ENCODE peak calls at places on chromosomes 13 and 19, in six cellular contexts. One of them, this sample, is unnamed. For H3K4me1, the result is how much of the 10 kb centered on the place peaks cover.

GRCh38 chr13:111201304-111201940 is 86.3 kb downstream of the ARHGEF7 start:
- DNase-seq in PC-9: no peak
- DNase-seq in neural progenitor cell: no peak
- DNase-seq in Panc1: no peak
- DNase-seq in vagina: no peak
- DNase-seq in SK-N-SH: no peak
- DNase-seq in this sample: no peak

GRCh38 chr13:27556109-27556508 is 64.2 kb downstream of the LNX2 start:
- DNase-seq in PC-9: no peak
- DNase-seq in neural progenitor cell: no peak
- DNase-seq in Panc1: no peak
- DNase-seq in vagina: no peak
- DNase-seq in SK-N-SH: no peak
- DNase-seq in this sample: no peak

GRCh38 chr19:23867895-23868294 is 46.8 kb upstream of the ZNF726 start:
- DNase-seq in PC-9: no peak
- DNase-seq in neural progenitor cell: no peak
- DNase-seq in Panc1: no peak
- DNase-seq in vagina: no peak
- DNase-seq in SK-N-SH: peak
- DNase-seq in this sample: no peak

GRCh38 chr13:76953921-76954320 is 5.6 kb downstream of the ACOD1 start:
- DNase-seq in PC-9: no peak
- DNase-seq in neural progenitor cell: no peak
- DNase-seq in Panc1: no peak
- DNase-seq in vagina: no peak
- DNase-seq in SK-N-SH: no peak
- DNase-seq in this sample: no peak

GRCh38 chr19:15265214-15265613 is 33.0 kb upstream of the EPHX3 start:
- DNase-seq in PC-9: no peak
- DNase-seq in neural progenitor cell: no peak
- DNase-seq in Panc1: no peak
- DNase-seq in vagina: no peak
- DNase-seq in SK-N-SH: no peak
- DNase-seq in this sample: peak

GRCh38 chr13:52980695-52981094 is 47.9 kb upstream of the OLFM4 start:
- DNase-seq in PC-9: no peak
- DNase-seq in neural progenitor cell: no peak
- DNase-seq in Panc1: no peak
- DNase-seq in vagina: no peak
- DNase-seq in SK-N-SH: no peak
- DNase-seq in this sample: no peak

GRCh38 chr19:15913384-15913783 is 15.5 kb upstream of the CYP4F2 start:
- DNase-seq in PC-9: no peak
- DNase-seq in neural progenitor cell: no peak
- DNase-seq in Panc1: no peak
- DNase-seq in vagina: no peak
- DNase-seq in SK-N-SH: no peak
- DNase-seq in this sample: no peak

GRCh38 chr13:81017525-81018152 is 676.7 kb upstream of the SPRY2 start:
- DNase-seq in PC-9: no peak
- DNase-seq in neural progenitor cell: peak
- DNase-seq in Panc1: no peak
- DNase-seq in vagina: no peak
- DNase-seq in SK-N-SH: peak
- DNase-seq in this sample: no peak

GRCh38 chr19:39430675-39431593 is 4.8 kb downstream of the RPS16 start:
- DNase-seq in PC-9: peak
- DNase-seq in neural progenitor cell: no peak
- DNase-seq in Panc1: peak
- DNase-seq in vagina: no peak
- DNase-seq in SK-N-SH: no peak
- DNase-seq in this sample: no peak

GRCh38 chr13:82356667-82357066 is 1525.6 kb downstream of the SLITRK1 start:
- DNase-seq in PC-9: no peak
- DNase-seq in neural progenitor cell: peak
- DNase-seq in Panc1: no peak
- DNase-seq in vagina: no peak
- DNase-seq in SK-N-SH: no peak
- DNase-seq in this sample: no peak

GRCh38 chr13:110280996-110281688 is 25.8 kb downstream of the COL4A1 start:
- DNase-seq in PC-9: no peak
- DNase-seq in neural progenitor cell: no peak
- DNase-seq in Panc1: no peak
- DNase-seq in vagina: peak
- DNase-seq in SK-N-SH: no peak
- DNase-seq in this sample: no peak

GRCh38 chr13:48449656-48450055 is 36.7 kb upstream of the LPAR6 start:
- DNase-seq in PC-9: no peak
- DNase-seq in neural progenitor cell: no peak
- DNase-seq in Panc1: no peak
- DNase-seq in vagina: no peak
- DNase-seq in SK-N-SH: no peak
- DNase-seq in this sample: no peak

GRCh38 chr19:13102666-13103584 is at the start of gene LYL1:
- DNase-seq in PC-9: no peak
- DNase-seq in neural progenitor cell: peak
- DNase-seq in Panc1: no peak
- DNase-seq in vagina: peak
- DNase-seq in SK-N-SH: peak
- DNase-seq in this sample: peak

GRCh38 chr13:47553329-47553977 is 447.6 kb downstream of the SUCLA2 start:
- DNase-seq in PC-9: no peak
- DNase-seq in neural progenitor cell: no peak
- DNase-seq in Panc1: no peak
- DNase-seq in vagina: no peak
- DNase-seq in SK-N-SH: no peak
- DNase-seq in this sample: no peak

GRCh38 chr13:67619346-67619745 is 389.2 kb upstream of the PCDH9 start:
- DNase-seq in PC-9: no peak
- DNase-seq in neural progenitor cell: no peak
- DNase-seq in Panc1: no peak
- DNase-seq in vagina: no peak
- DNase-seq in SK-N-SH: no peak
- DNase-seq in this sample: no peak

GRCh38 chr13:98937911-98938381 is 39.9 kb downstream of the DOCK9 start:
- DNase-seq in PC-9: peak
- DNase-seq in neural progenitor cell: peak
- DNase-seq in Panc1: no peak
- DNase-seq in vagina: no peak
- DNase-seq in SK-N-SH: no peak
- DNase-seq in this sample: no peak

GRCh38 chr19:16180611-16181010 is 4.6 kb upstream of the FAM32A start:
- DNase-seq in PC-9: peak
- DNase-seq in neural progenitor cell: peak
- DNase-seq in Panc1: no peak
- DNase-seq in vagina: no peak
- DNase-seq in SK-N-SH: no peak
- DNase-seq in this sample: no peak

GRCh38 chr19:531009-531752 is 379 bp upstream of the CDC34 start:
- DNase-seq in PC-9: peak
- DNase-seq in neural progenitor cell: peak
- DNase-seq in Panc1: no peak
- DNase-seq in vagina: no peak
- DNase-seq in SK-N-SH: peak
- DNase-seq in this sample: peak

GRCh38 chr13:24215732-24216131 is 55.2 kb downstream of the SPATA13 start:
- DNase-seq in PC-9: no peak
- DNase-seq in neural progenitor cell: peak
- DNase-seq in Panc1: no peak
- DNase-seq in vagina: no peak
- DNase-seq in SK-N-SH: no peak
- DNase-seq in this sample: no peak

GRCh38 chr19:3224346-3225325 is at the start of gene CELF5:
- DNase-seq in PC-9: peak
- DNase-seq in neural progenitor cell: peak
- DNase-seq in Panc1: no peak
- DNase-seq in vagina: no peak
- DNase-seq in SK-N-SH: peak
- DNase-seq in this sample: peak

GRCh38 chr13:112643759-112644459 is 45.9 kb upstream of the ATP11A start:
- DNase-seq in PC-9: peak
- DNase-seq in neural progenitor cell: no peak
- DNase-seq in Panc1: no peak
- DNase-seq in vagina: no peak
- DNase-seq in SK-N-SH: no peak
- DNase-seq in this sample: peak

GRCh38 chr13:59449750-59450149 is 714.0 kb downstream of the DIAPH3 start:
- DNase-seq in PC-9: no peak
- DNase-seq in neural progenitor cell: no peak
- DNase-seq in Panc1: no peak
- DNase-seq in vagina: no peak
- DNase-seq in SK-N-SH: no peak
- DNase-seq in this sample: no peak

GRCh38 chr13:37074703-37075102 is 15.2 kb upstream of the SUPT20H start:
- DNase-seq in PC-9: no peak
- DNase-seq in neural progenitor cell: peak
- DNase-seq in Panc1: no peak
- DNase-seq in vagina: no peak
- DNase-seq in SK-N-SH: peak
- DNase-seq in this sample: no peak

GRCh38 chr13:109330941-109331340 is 455.4 kb downstream of the IRS2 start:
- DNase-seq in PC-9: no peak
- DNase-seq in neural progenitor cell: no peak
- DNase-seq in Panc1: no peak
- DNase-seq in vagina: no peak
- DNase-seq in SK-N-SH: no peak
- DNase-seq in this sample: no peak

GRCh38 chr13:107641574-107641973 is 573.8 kb downstream of the LIG4 start:
- DNase-seq in PC-9: no peak
- DNase-seq in neural progenitor cell: no peak
- DNase-seq in Panc1: no peak
- DNase-seq in vagina: no peak
- DNase-seq in SK-N-SH: no peak
- DNase-seq in this sample: no peak

GRCh38 chr13:99352351-99353271 is 45.4 kb upstream of the GPR183 start:
- DNase-seq in PC-9: no peak
- DNase-seq in neural progenitor cell: no peak
- DNase-seq in Panc1: no peak
- DNase-seq in vagina: no peak
- DNase-seq in SK-N-SH: no peak
- DNase-seq in this sample: no peak

GRCh38 chr19:49133621-49134454 is 14.5 kb downstream of the PPFIA3 start:
- DNase-seq in PC-9: no peak
- DNase-seq in neural progenitor cell: peak
- DNase-seq in Panc1: no peak
- DNase-seq in vagina: peak
- DNase-seq in SK-N-SH: peak
- DNase-seq in this sample: peak
- TF ChIP-seq CTCF in PC-9: no peak
- TF ChIP-seq CTCF in neural progenitor cell: no peak
- TF ChIP-seq CTCF in Panc1: no peak
- TF ChIP-seq CTCF in vagina: no peak
- TF ChIP-seq CTCF in SK-N-SH: no peak
- TF ChIP-seq CTCF in this sample: no peak

DNA sequence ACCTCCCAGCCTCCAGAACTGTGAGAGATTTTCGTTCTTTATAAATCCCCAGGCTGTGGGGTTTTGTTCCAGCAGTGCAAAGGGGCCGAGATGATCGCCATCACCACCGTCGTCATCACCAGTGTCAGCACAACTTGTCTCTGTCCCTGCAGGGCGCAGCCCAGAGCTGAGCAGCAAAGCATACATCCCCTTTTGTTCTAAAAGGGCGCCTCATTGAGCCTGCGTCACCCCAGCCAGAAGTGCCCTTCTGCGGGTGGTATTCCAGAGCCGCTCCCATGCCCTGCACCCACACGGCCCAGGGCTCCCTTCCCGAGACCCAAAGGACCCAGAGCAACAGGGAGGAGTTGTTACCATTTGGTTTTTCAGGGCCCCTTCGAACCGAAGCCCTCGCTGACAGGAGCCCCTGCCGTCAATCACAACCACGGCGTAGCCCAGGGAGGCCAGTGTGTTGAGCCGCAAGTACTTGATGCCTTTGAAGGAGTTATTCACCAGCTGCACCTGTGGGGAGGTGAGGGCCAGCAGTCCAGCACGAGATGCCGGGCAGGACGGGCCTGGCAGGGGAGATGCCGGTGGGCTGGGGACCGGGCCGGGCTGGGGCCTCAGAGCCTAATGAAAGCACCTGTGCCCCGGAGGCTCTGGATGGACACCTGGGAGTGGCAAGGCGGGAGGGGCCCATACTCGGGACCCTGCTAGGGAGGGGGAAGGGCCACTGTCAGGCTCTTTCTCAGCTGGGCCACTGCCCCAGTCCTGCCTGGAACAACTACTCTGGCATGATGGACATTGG is 14.4 kb upstream of the MYDGF start:
- DNase-seq in PC-9: no peak
- DNase-seq in neural progenitor cell: no peak
- DNase-seq in Panc1: no peak
- DNase-seq in vagina: no peak
- DNase-seq in SK-N-SH: no peak
- DNase-seq in this sample: no peak
- H3K27ac ChIP-seq in PC-9: no peak
- H3K27ac ChIP-seq in neural progenitor cell: no peak
- H3K27ac ChIP-seq in Panc1: no peak
- H3K27ac ChIP-seq in vagina: no peak
- H3K27ac ChIP-seq in SK-N-SH: no peak
- H3K27ac ChIP-seq in this sample: no peak

GRCh38 chr13:101305981-101306411 is 110.3 kb downstream of the NALCN start:
- DNase-seq in PC-9: no peak
- DNase-seq in neural progenitor cell: no peak
- DNase-seq in Panc1: no peak
- DNase-seq in vagina: no peak
- DNase-seq in SK-N-SH: peak
- DNase-seq in this sample: no peak
- H3K4me1 ChIP-seq in PC-9: under half
- H3K4me1 ChIP-seq in neural progenitor cell: under half
- H3K4me1 ChIP-seq in Panc1: under half
- H3K4me1 ChIP-seq in vagina: under half
- H3K4me1 ChIP-seq in SK-N-SH: under half
- H3K4me1 ChIP-seq in this sample: under half

DNA sequence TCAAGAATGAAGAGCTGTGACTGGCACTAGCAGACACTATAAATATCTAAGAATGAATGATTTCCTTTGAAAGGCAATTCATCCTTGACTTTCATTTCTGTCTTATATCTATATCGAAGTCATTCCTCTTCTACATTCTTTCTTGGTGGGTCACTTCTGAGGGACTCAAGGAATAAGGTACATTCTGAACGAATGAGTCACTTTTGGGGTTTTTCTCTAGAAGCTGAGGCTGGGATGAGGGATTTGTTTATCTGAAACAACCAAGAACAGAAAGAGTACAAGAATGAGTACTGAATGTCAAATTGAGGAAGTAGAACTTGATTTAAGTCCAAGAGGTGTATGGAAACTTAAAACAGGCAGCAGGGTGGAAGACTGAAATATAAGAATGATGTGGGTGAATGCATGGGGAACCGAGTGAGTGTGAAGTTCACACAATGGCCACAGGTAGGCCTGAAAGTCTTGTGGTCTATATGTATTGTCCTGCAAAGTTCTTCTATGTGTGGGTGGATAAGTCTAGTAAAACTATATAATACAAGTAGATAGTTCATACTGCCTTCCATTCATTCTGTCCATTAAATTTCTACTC is 343.9 kb downstream of the OXGR1 start:
- DNase-seq in PC-9: no peak
- DNase-seq in neural progenitor cell: no peak
- DNase-seq in Panc1: no peak
- DNase-seq in vagina: no peak
- DNase-seq in SK-N-SH: no peak
- DNase-seq in this sample: no peak
- TF ChIP-seq CTCF in PC-9: no peak
- TF ChIP-seq CTCF in neural progenitor cell: no peak
- TF ChIP-seq CTCF in Panc1: no peak
- TF ChIP-seq CTCF in vagina: no peak
- TF ChIP-seq CTCF in SK-N-SH: peak
- TF ChIP-seq CTCF in this sample: no peak

This sample was measured in pancreas.